ENCODE peak calls at places on chromosomes 16 and 17, in nine cellular contexts. M is ELR; A is NCI-H1436; U is pancreas; E is activated CD4-positive, alpha-beta T cell treated with anti-CD3 and anti-CD28 coated beads, Interleukin-2, amount 50 U/mL, for 1 hour; Y is SW 1271; B is stimulated activated CD4-positive, alpha-beta T cell treated with anti-CD3 and anti-CD28 coated beads, Interleukin-4, amount 100 ng/mL, for 24 hours; Q is NCI-H2029; O is GM23248. X is an unnamed sample.

GRCh38 chr17:214881-215331 is 33.5 kb upstream of the DOC2B start:
- DNase-seq in Q (no peak), U (no peak), A (no peak), B (no peak), Y (no peak), M (no peak), E (no peak), O (no peak), X (no peak)

GRCh38 chr17:38883592-38884526 is 14.0 kb downstream of the LASP1 start:
- DNase-seq in Y (no peak), A (no peak), M (no peak), Q (no peak), O (peak; percentile 44), E (no peak), U (no peak), B (no peak), X (no peak)

GRCh38 chr16:67659675-67660563 is at the start of gene ACD:
- DNase-seq in M (peak; percentile 92), U (peak; percentile 92), Q (peak; percentile 58), Y (peak; percentile 75), O (peak; percentile 97), B (peak; percentile 93), A (peak; percentile 88), E (peak; percentile 89), X (peak; percentile 95)

GRCh38 chr17:62101090-62101489 is 36.0 kb upstream of the MED13 start:
- DNase-seq in Q (no peak), M (no peak), E (no peak), A (peak; percentile 79), B (no peak), U (no peak), O (no peak), Y (no peak), X (no peak)

GRCh38 chr16:4846503-4846900 is 586 bp downstream of the GLYR1 start:
- DNase-seq in O (peak; percentile 87), Q (peak; percentile 12), Y (no peak), M (peak; percentile 64), U (peak; percentile 54), E (peak; percentile 26), B (peak; percentile 20), A (no peak), X (peak; percentile 13)

GRCh38 chr16:73047536-73048291 is at the start of gene ZFHX3:
- DNase-seq in E (peak; percentile 20), Y (peak; percentile 33), A (peak; percentile 71), O (peak; percentile 83), Q (peak; percentile 37), M (peak; percentile 67), B (peak; percentile 18), U (peak; percentile 82), X (no peak)

GRCh38 chr16:54165174-54165911 is 121.2 kb downstream of the IRX3 start:
- DNase-seq in B (no peak), O (no peak), M (no peak), Y (no peak), U (no peak), E (no peak), Q (no peak), A (no peak), X (no peak)

GRCh38 chr16:81558444-81559175 is 114.0 kb downstream of the CMIP start:
- DNase-seq in A (peak; percentile 68), M (no peak), B (no peak), E (no peak), O (no peak), Q (peak; percentile 81), U (peak; percentile 87), Y (no peak), X (no peak)

GRCh38 chr17:49577978-49578893 is 2.6 kb downstream of the NXPH3 start:
- DNase-seq in U (no peak), O (no peak), Y (no peak), B (no peak), A (no peak), Q (no peak), M (no peak), E (no peak), X (no peak)

GRCh38 chr16:1712791-1713261 is 6.8 kb downstream of the MAPK8IP3 start:
- DNase-seq in U (no peak), M (no peak), O (peak; percentile 42), A (no peak), B (no peak), Q (no peak), Y (no peak), E (no peak), X (no peak)

GRCh38 chr17:18314059-18314730 is 599 bp downstream of the TOP3A start:
- DNase-seq in O (peak; percentile 49), E (no peak), M (peak; percentile 30), Q (no peak), B (no peak), Y (no peak), U (no peak), A (no peak), X (no peak)

GRCh38 chr16:83878838-83879237 is 20.1 kb upstream of the MLYCD start:
- DNase-seq in O (peak; percentile 75), U (no peak), Q (no peak), Y (no peak), M (peak; percentile 78), E (no peak), A (no peak), B (no peak), X (no peak)

GRCh38 chr17:8959312-8959918 is 6.1 kb downstream of the PIK3R5 start:
- DNase-seq in M (no peak), E (no peak), B (no peak), Y (no peak), Q (no peak), U (no peak), O (no peak), A (no peak), X (no peak)

GRCh38 chr17:31753011-31753410 is 106.0 kb downstream of the COPRS start:
- DNase-seq in A (no peak), Q (no peak), B (no peak), U (no peak), Y (no peak), E (no peak), O (no peak), M (no peak), X (no peak)

GRCh38 chr17:42891539-42892152 is 9.0 kb upstream of the G6PC1 start:
- DNase-seq in O (peak; percentile 65), A (no peak), U (no peak), Y (no peak), E (no peak), Q (no peak), M (no peak), B (no peak), X (no peak)

X was measured in naive thymus-derived CD8-positive, alpha-beta T cell.